ENCODE peak calls at places on chromosomes 12 and 14, in seven cellular contexts. W, P, S, V, K, H and T are unnamed samples.

GRCh38 chr14:80942158-80942738 is 710 bp upstream of the CEP128 start:
- DNase-seq in W (no peak), P (no peak), S (no peak), V (no peak), K (no peak), H (no peak), T (no peak)

GRCh38 chr12:76446090-76446489 is 97.9 kb upstream of the BBS10 start:
- DNase-seq in W (no peak), P (no peak), S (no peak), V (no peak), K (no peak), H (no peak), T (no peak)

GRCh38 chr14:94460631-94461416 is 8.2 kb upstream of the SERPINA11 start:
- DNase-seq in W (no peak), P (no peak), S (no peak), V (no peak), K (no peak), H (no peak), T (no peak)

GRCh38 chr12:114400395-114400794 is 5.5 kb downstream of the TBX5 start:
- DNase-seq in W (no peak), P (no peak), S (no peak), V (no peak), K (no peak), H (no peak), T (no peak)

GRCh38 chr14:69657961-69658360 is 46.6 kb downstream of the SUSD6 start:
- DNase-seq in W (no peak), P (no peak), S (no peak), V (no peak), K (no peak), H (peak), T (no peak)

GRCh38 chr12:89568484-89568883 is 42.6 kb upstream of the POC1B start:
- DNase-seq in W (no peak), P (no peak), S (no peak), V (no peak), K (no peak), H (no peak), T (no peak)

GRCh38 chr12:87112946-87113345 is 856.8 kb upstream of the MGAT4C start:
- DNase-seq in W (no peak), P (no peak), S (no peak), V (no peak), K (no peak), H (no peak), T (no peak)

GRCh38 chr12:32887058-32887457 is 9.5 kb downstream of the PKP2 start:
- DNase-seq in W (no peak), P (no peak), S (no peak), V (no peak), K (no peak), H (no peak), T (no peak)

GRCh38 chr12:47504775-47505446 is 200.9 kb downstream of the RPAP3 start:
- DNase-seq in W (no peak), P (no peak), S (no peak), V (no peak), K (no peak), H (no peak), T (no peak)

GRCh38 chr14:104589338-104590195 is 10.0 kb downstream of the C14orf180 start:
- DNase-seq in W (no peak), P (no peak), S (no peak), V (no peak), K (no peak), H (no peak), T (no peak)

GRCh38 chr12:14774944-14775651 is 28.2 kb downstream of the WBP11 start:
- DNase-seq in W (no peak), P (peak), S (no peak), V (peak), K (peak), H (no peak), T (peak)

GRCh38 chr12:57475271-57476161 is 4.2 kb downstream of the ARHGAP9 start:
- DNase-seq in W (no peak), P (no peak), S (no peak), V (no peak), K (no peak), H (no peak), T (no peak)

GRCh38 chr14:100904307-100905019 is 941 bp upstream of the RTL1 start:
- DNase-seq in W (no peak), P (no peak), S (no peak), V (no peak), K (no peak), H (no peak), T (no peak)

GRCh38 chr12:26499979-26500640 is 304.7 kb downstream of the SSPN start:
- DNase-seq in W (no peak), P (no peak), S (no peak), V (no peak), K (no peak), H (no peak), T (no peak)

GRCh38 chr12:105084251-105085250 is at the start of gene ALDH1L2:
- DNase-seq in W (peak), P (no peak), S (peak), V (peak), K (peak), H (peak), T (peak)

GRCh38 chr12:109539508-109539907 is 33.8 kb downstream of the MMAB start:
- DNase-seq in W (no peak), P (no peak), S (no peak), V (no peak), K (no peak), H (no peak), T (no peak)

GRCh38 chr12:92707926-92708325 is 5.1 kb downstream of the PLEKHG7 start:
- DNase-seq in W (no peak), P (no peak), S (no peak), V (no peak), K (no peak), H (no peak), T (no peak)

GRCh38 chr12:64836856-64837255 is 12.4 kb downstream of the TBC1D30 start:
- DNase-seq in W (no peak), P (no peak), S (no peak), V (no peak), K (no peak), H (no peak), T (no peak)

GRCh38 chr14:106185837-106186233 is 659.5 kb downstream of the TMEM121 start:
- DNase-seq in W (no peak), P (peak), S (peak), V (peak), K (no peak), H (no peak), T (no peak)